ENCODE peak calls at places on chromosomes 11 and 22, in five cellular contexts. H is H9, M is mesenchymal stem cell, K is H1, U is trophoblast cell. T is an unnamed sample.

GRCh38 chr11:1557904-1558831 is 13.9 kb downstream of the DUSP8 start:
- DNase-seq in H (peak; percentile 40), U (peak; percentile 59), K (no peak), M (peak; percentile 53), T (no peak)

GRCh38 chr11:1382429-1382828 is 7.3 kb upstream of the BRSK2 start:
- DNase-seq in H (peak; percentile 45), K (no peak), M (no peak), U (no peak), T (no peak)

GRCh38 chr11:109853156-109853776 is 239.9 kb upstream of the ZC3H12C start:
- DNase-seq in U (peak; percentile 90), K (no peak), H (no peak), M (peak; percentile 78), T (peak; percentile 31)

GRCh38 chr22:49084203-49084602 is 743.5 kb downstream of the BRD1 start:
- DNase-seq in K (no peak), M (no peak), U (no peak), H (peak; percentile 55), T (no peak)

GRCh38 chr22:36197065-36197440 is 4.6 kb downstream of the APOL4 start:
- DNase-seq in U (peak; percentile 21), H (peak; percentile 93), K (peak; percentile 15), M (peak; percentile 77), T (peak; percentile 79)

GRCh38 chr11:1760351-1761109 is 3.2 kb downstream of the CTSD start:
- DNase-seq in K (no peak), U (peak; percentile 54), M (peak; percentile 94), H (no peak), T (no peak)

GRCh38 chr11:119157088-119157487 is 8.2 kb downstream of the ABCG4 start:
- DNase-seq in H (no peak), M (no peak), U (no peak), K (no peak), T (no peak)

GRCh38 chr11:99535406-99535805 is 514.7 kb downstream of the CNTN5 start:
- DNase-seq in H (no peak), U (no peak), M (no peak), K (no peak), T (no peak)

GRCh38 chr11:68946416-68947090 is 34.2 kb downstream of the MRGPRD start:
- DNase-seq in K (no peak), M (peak; percentile 94), U (peak; percentile 79), H (no peak), T (no peak)

GRCh38 chr11:131691558-131692041 is 321.2 kb downstream of the NTM start:
- DNase-seq in U (peak; percentile 47), K (no peak), M (no peak), H (peak; percentile 68), T (no peak)

GRCh38 chr11:14449302-14449714 is 50.3 kb downstream of the COPB1 start:
- DNase-seq in H (no peak), M (no peak), U (no peak), K (no peak), T (no peak)

DNA sequence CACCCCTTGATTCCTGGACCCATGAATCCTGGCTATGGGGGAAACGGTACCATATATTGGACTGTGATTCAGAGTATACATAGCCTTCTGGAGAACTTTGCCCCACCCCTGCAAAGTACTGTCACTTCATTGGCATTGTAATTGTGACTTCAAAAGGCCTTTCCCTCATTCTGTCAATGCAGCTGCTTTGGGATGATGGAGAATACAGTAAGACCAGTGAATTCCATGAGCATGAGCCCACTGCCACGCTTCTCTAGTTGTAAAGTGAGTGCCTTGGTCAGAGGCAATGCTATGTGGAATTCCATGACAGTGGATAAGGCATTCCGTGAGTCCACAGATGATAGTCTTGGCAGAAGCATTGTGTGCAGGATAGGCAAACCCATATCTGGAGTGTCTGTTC is 25.7 kb upstream of the MSANTD2 start:
- DNase-seq in H (no peak), K (no peak), M (no peak), U (peak; percentile 94), T (no peak)
- H3K23ac ChIP-seq in H (no peak overlapping the region), K (no peak overlapping the region), M (no peak overlapping the region), U (no peak overlapping the region), T (no peak overlapping the region)

GRCh38 chr11:114052160-114052559 is 7.4 kb upstream of the ZBTB16 start:
- DNase-seq in K (no peak), M (no peak), U (no peak), H (no peak), T (no peak)
- H2BK12ac ChIP-seq in K (no peak overlapping the region), M (no peak overlapping the region), U (no peak overlapping the region), H (no peak overlapping the region), T (no peak overlapping the region)

GRCh38 chr11:13118194-13118593 is 109.1 kb downstream of the RASSF10 start:
- DNase-seq in K (no peak), M (peak; percentile 90), H (no peak), U (peak; percentile 31), T (no peak)
- H3K23ac ChIP-seq in K (no peak overlapping the region), M (no peak overlapping the region), H (no peak overlapping the region), U (no peak overlapping the region), T (peak overlapping the region; percentile 8)

GRCh38 chr22:22156716-22157499 is 87.7 kb upstream of the VPREB1 start:
- DNase-seq in H (peak; percentile 68), U (peak; percentile 90), K (peak; percentile 21), M (peak; percentile 56), T (peak; percentile 51)

GRCh38 chr22:22157500-22157822 is 87.1 kb upstream of the VPREB1 start:
- DNase-seq in M (no peak), H (no peak), U (no peak), K (no peak), T (no peak)

GRCh38 chr22:22158207-22158816 is 86.3 kb upstream of the VPREB1 start:
- DNase-seq in K (no peak), H (no peak), U (no peak), M (no peak), T (no peak)

GRCh38 chr22:22159384-22159783 is 85.2 kb upstream of the VPREB1 start:
- DNase-seq in H (no peak), M (no peak), U (no peak), K (no peak), T (no peak)

DNA sequence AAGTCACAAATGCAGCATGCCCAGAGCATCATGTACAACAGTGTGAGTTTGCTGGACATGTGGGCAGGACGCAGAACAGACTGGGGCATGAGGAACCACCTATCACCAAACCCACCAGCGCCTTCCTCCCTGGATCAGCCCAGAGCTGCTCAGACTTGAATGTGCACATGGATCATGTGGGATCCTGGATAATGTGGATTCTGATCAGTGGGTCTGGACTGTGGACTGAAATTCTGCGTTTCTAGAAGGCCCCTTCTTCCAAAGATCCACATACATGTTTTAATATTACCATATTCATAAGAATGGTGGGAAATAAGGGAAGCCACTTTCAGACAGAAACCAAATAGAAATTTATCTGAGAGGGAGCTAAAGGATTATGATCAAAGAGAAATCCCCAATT is 85.6 kb upstream of the VPREB1 start:
- DNase-seq in M (no peak), U (no peak), H (no peak), K (no peak), T (no peak)
- H2BK12ac ChIP-seq in M (no peak overlapping the region), U (no peak overlapping the region), H (no peak overlapping the region), K (no peak overlapping the region), T (no peak overlapping the region)

DNA sequence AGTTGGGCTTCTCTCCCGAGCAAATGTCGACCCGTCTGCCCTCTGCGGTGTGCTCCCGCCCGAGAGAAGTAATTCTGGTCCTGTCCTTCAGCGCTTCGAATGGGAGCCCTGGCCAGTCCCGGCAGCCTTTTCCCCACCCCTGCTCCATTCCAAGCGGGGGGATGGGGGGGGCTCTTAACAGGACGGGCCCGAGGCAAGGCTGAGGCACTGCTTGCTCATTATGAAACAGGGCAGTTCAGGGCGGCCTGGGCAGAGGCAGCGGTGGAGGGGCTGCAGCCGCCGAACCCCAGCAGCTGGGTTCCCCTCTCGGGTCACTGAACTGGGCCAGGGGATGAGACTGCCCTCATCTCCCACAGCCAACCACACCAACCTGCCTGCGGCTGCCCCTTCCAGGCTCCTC is 9.2 kb downstream of the BACE1-AS start:
- DNase-seq in K (no peak), H (peak; percentile 63), U (no peak), M (peak; percentile 45), T (peak; percentile 51)
- H3K23ac ChIP-seq in K (no peak overlapping the region), H (no peak overlapping the region), U (no peak overlapping the region), M (no peak overlapping the region), T (no peak overlapping the region)

DNA sequence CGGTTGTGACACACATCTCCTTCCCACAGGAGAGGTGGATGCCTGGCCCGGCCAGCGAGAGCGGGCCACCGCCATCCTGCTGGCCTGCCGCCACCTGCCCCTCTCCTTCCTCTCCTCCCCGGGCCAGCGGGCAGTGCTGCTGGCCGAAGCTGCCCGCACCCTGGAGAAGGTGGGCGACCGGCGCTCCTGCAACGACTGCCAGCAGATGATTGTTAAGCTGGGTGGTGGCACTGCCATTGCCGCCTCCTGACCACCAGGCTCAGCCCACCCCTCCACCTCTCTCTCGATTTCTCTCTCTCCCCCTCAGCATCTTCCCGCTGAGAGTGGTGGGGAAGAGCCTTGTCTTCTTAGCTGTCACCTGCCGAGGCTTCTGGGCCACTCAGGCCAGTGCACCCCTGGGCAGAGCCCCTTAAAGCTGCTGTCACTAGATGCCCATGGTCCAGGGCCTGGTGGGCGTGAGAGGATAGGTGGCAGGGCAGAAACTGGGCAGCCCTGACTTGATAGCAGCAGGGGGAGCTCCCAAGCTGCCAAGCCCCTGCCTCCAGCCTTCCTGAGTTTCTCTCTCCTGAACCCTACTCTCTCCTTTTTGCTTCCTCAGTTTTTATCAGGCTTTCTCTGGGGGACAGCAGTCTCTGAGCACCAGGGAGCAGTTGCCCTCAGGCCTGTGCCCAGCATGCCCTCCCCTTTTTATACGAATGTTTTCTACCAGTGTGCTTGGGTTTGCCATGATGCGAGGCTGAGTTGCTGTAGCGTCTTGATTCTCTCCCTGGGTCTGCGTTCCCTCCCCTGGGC is 9.3 kb downstream of the SHISA8 start:
- DNase-seq in M (no peak), U (no peak), H (peak; percentile 26), K (no peak), T (no peak)
- H2BK12ac ChIP-seq in M (no peak overlapping the region), U (no peak overlapping the region), H (no peak overlapping the region), K (no peak overlapping the region), T (no peak overlapping the region)

DNA sequence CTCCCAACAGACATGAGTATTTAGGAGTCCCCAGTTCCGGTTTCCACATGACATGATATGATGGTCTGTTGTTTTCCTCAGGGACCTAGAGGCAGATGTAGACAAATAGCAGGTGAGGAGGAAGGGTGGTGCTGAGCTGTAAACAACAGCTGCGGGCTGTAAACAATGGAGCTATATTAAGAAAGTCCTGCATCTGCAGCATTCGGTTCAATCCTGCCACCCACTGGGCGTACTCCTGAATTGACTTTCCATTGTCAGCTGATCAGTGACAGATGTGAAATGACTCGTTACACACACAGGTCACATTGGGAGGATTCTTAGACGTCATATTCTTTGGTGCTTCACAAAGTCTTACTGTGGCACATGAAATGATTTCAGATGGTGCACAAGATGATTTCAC is 26.8 kb upstream of the RAG1 start:
- DNase-seq in U (peak; percentile 77), M (peak; percentile 70), K (peak; percentile 31), H (peak; percentile 64), T (no peak)
- H3K23ac ChIP-seq in U (no peak overlapping the region), M (no peak overlapping the region), K (no peak overlapping the region), H (no peak overlapping the region), T (no peak overlapping the region)

T was measured in neuronal stem cell.